ENCODE peak calls at places on chromosomes 2 and 18, in four cellular contexts. One of them, this sample, is unnamed.

GRCh38 chr2:10707831-10708230 is 13.6 kb upstream of the ATP6V1C2 start:
- DNase-seq in fibroblast of lung: no peak
- DNase-seq in hepatocyte: no peak
- DNase-seq in Karpas-422: no peak
- DNase-seq in this sample: no peak

GRCh38 chr2:218323526-218324472 is 31.5 kb upstream of the TMBIM1 start:
- DNase-seq in Karpas-422: no peak
- DNase-seq in hepatocyte: peak
- DNase-seq in fibroblast of lung: peak
- DNase-seq in this sample: no peak

GRCh38 chr2:70526126-70526525 is 27.5 kb downstream of the TGFA start:
- DNase-seq in Karpas-422: no peak
- DNase-seq in hepatocyte: no peak
- DNase-seq in fibroblast of lung: no peak
- DNase-seq in this sample: no peak

GRCh38 chr18:10797882-10798281 is 272.1 kb downstream of the NAPG start:
- DNase-seq in fibroblast of lung: no peak
- DNase-seq in hepatocyte: no peak
- DNase-seq in Karpas-422: no peak
- DNase-seq in this sample: no peak

GRCh38 chr2:43877782-43878464 is 39.2 kb downstream of the ABCG8 start:
- DNase-seq in fibroblast of lung: peak
- DNase-seq in Karpas-422: peak
- DNase-seq in hepatocyte: peak
- DNase-seq in this sample: no peak

GRCh38 chr18:23573948-23574431 is 12.3 kb downstream of the NPC1 start:
- DNase-seq in fibroblast of lung: peak
- DNase-seq in Karpas-422: no peak
- DNase-seq in hepatocyte: peak
- DNase-seq in this sample: no peak

GRCh38 chr2:200306969-200307811 is 697 bp downstream of the SPATS2L start:
- DNase-seq in fibroblast of lung: peak
- DNase-seq in Karpas-422: no peak
- DNase-seq in hepatocyte: peak
- DNase-seq in this sample: no peak

GRCh38 chr2:220991972-220992371 is 580.1 kb downstream of the EPHA4 start:
- DNase-seq in fibroblast of lung: no peak
- DNase-seq in Karpas-422: no peak
- DNase-seq in hepatocyte: no peak
- DNase-seq in this sample: no peak

GRCh38 chr2:86673011-86673410 is 47.1 kb upstream of the RMND5A start:
- DNase-seq in Karpas-422: no peak
- DNase-seq in hepatocyte: no peak
- DNase-seq in fibroblast of lung: no peak
- DNase-seq in this sample: no peak

GRCh38 chr2:213429516-213429915 is 145.3 kb downstream of the SPAG16 start:
- DNase-seq in fibroblast of lung: no peak
- DNase-seq in hepatocyte: no peak
- DNase-seq in Karpas-422: no peak
- DNase-seq in this sample: peak

GRCh38 chr2:218985325-218986091 is 524 bp upstream of the FEV start:
- DNase-seq in fibroblast of lung: no peak
- DNase-seq in Karpas-422: no peak
- DNase-seq in hepatocyte: no peak
- DNase-seq in this sample: no peak

GRCh38 chr18:35971661-35972196 is 750 bp upstream of the RMP24 start:
- DNase-seq in fibroblast of lung: no peak
- DNase-seq in hepatocyte: peak
- DNase-seq in Karpas-422: no peak
- DNase-seq in this sample: no peak

GRCh38 chr2:105600602-105600948 is 144.1 kb upstream of the NCK2 start:
- DNase-seq in fibroblast of lung: no peak
- DNase-seq in Karpas-422: no peak
- DNase-seq in hepatocyte: no peak
- DNase-seq in this sample: no peak
- H2AFZ ChIP-seq in fibroblast of lung: no peak
- H2AFZ ChIP-seq in Karpas-422: no peak
- H2AFZ ChIP-seq in hepatocyte: no peak
- H2AFZ ChIP-seq in this sample: no peak

DNA sequence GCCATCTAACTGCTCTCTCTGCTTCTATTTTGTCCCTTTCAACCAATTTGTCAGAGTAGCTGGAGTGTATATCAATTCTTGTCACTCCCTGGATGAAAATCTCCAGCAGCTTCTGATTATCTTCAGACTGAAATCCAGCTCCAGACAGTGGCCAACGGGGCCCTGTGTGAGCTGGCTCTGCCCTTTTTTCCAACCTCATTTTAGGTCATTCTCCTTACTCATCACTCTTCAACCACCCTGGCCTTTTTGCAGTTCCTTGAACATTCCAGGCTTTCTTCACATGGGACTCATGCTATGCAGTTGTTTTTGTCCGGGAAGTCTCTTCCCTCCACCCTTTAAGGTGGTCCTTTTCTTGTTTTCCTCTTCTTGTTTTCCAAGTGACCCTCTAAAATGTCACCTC is 15.4 kb upstream of the FAP start:
- DNase-seq in hepatocyte: no peak
- DNase-seq in Karpas-422: no peak
- DNase-seq in fibroblast of lung: no peak
- DNase-seq in this sample: no peak
- H2AFZ ChIP-seq in hepatocyte: no peak
- H2AFZ ChIP-seq in Karpas-422: no peak
- H2AFZ ChIP-seq in fibroblast of lung: no peak
- H2AFZ ChIP-seq in this sample: no peak

DNA sequence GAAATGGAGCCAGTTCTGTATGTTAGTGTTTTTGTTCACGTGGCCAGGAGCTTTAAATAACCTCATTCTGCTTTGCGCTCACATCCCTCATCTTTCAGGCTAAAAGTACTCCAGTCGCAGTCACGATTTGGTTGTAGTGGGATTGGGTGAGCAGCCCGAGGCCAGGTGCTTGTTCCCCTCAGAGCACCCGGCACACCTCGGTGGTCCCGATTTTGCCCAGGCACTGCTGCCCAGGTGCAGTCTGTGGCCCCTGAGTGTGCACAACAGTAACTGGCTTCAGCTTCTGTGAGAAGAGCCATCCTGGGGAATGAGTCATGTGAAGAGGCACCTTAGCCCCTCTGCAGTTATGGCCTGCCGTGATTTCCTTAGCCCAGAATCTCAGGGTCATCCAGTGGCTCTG is 33.2 kb downstream of the IMPA2 start:
- DNase-seq in Karpas-422: no peak
- DNase-seq in hepatocyte: no peak
- DNase-seq in fibroblast of lung: no peak
- DNase-seq in this sample: no peak
- H2AFZ ChIP-seq in Karpas-422: no peak
- H2AFZ ChIP-seq in hepatocyte: no peak
- H2AFZ ChIP-seq in fibroblast of lung: no peak
- H2AFZ ChIP-seq in this sample: no peak

DNA sequence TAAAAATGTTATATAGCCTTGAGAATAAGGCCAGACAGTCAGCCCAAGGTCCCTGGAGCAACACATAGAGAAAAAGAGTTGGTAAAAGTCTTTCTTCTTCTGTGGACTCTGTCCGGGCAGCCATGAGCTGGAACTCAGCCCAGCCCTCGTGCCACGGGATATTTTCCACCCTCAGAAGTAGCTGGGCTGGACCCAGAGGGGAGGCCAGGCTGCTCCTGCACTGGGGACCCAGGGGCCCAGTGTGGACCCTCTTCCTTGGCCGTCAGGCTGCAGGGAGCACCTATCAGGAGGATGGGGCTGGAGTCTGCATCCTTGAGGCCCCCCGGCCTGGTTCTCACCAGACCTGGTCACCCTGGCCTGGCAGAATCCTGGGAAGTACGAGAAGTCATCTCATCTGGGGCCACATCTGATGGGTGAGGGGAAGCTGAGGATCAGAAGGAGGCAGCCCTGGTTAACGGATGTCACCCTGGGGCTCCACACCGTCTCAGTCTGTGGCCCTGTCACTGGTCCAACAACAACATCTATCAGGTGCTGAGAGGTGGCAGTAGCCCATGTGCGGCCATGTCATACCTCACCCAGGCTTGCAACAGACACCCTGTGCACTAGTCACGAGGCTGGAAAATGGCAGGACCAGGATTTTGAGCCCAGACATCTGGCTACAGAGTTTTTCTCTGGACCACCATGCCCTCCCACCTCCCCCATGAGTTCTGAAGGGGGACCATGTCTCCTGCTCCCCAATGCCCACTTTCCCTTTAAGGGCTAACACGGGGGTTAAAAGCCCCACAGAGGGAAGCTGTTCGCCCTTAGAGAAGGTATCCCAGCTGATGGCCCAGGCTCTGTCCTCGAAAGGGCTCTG is 33.0 kb downstream of the SDC1 start:
- DNase-seq in fibroblast of lung: no peak
- DNase-seq in hepatocyte: no peak
- DNase-seq in Karpas-422: no peak
- DNase-seq in this sample: no peak
- H2AFZ ChIP-seq in fibroblast of lung: no peak
- H2AFZ ChIP-seq in hepatocyte: no peak
- H2AFZ ChIP-seq in Karpas-422: no peak
- H2AFZ ChIP-seq in this sample: no peak

GRCh38 chr2:101533611-101534601 is 59.0 kb upstream of the RFX8 start:
- DNase-seq in Karpas-422: no peak
- DNase-seq in fibroblast of lung: no peak
- DNase-seq in hepatocyte: no peak
- DNase-seq in this sample: no peak
- H2AFZ ChIP-seq in Karpas-422: no peak
- H2AFZ ChIP-seq in fibroblast of lung: peak
- H2AFZ ChIP-seq in hepatocyte: no peak
- H2AFZ ChIP-seq in this sample: no peak

GRCh38 chr18:67730884-67731283 is 214.4 kb upstream of the DSEL start:
- DNase-seq in Karpas-422: no peak
- DNase-seq in fibroblast of lung: peak
- DNase-seq in hepatocyte: no peak
- DNase-seq in this sample: peak

GRCh38 chr18:67731853-67732252 is 215.3 kb upstream of the DSEL start:
- DNase-seq in fibroblast of lung: peak
- DNase-seq in Karpas-422: no peak
- DNase-seq in hepatocyte: no peak
- DNase-seq in this sample: no peak

GRCh38 chr18:67733094-67733493 is 216.6 kb upstream of the DSEL start:
- DNase-seq in fibroblast of lung: peak
- DNase-seq in Karpas-422: no peak
- DNase-seq in hepatocyte: no peak
- DNase-seq in this sample: peak

DNA sequence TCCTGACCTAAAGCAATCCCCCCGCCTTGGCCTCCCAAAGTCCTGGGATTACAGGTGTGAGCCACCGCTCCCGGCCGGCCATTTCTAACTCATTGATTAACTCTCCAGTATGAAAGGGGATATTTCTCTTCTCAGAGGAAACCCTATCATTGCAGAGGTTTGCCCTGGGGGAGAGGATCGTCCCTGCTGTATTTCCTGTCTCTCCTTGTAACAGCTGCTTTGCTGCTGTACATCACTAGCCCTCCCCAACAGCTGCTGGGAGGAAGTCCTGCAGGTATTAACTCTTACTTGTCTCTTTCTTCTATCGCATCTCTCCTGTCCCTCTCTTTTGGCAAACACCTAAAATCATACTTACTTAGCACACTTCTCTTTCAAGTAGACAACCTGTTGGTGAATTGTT is 219.0 kb upstream of the DSEL start:
- DNase-seq in hepatocyte: no peak
- DNase-seq in fibroblast of lung: no peak
- DNase-seq in Karpas-422: no peak
- DNase-seq in this sample: no peak
- H2AFZ ChIP-seq in hepatocyte: no peak
- H2AFZ ChIP-seq in fibroblast of lung: no peak
- H2AFZ ChIP-seq in Karpas-422: no peak
- H2AFZ ChIP-seq in this sample: peak

DNA sequence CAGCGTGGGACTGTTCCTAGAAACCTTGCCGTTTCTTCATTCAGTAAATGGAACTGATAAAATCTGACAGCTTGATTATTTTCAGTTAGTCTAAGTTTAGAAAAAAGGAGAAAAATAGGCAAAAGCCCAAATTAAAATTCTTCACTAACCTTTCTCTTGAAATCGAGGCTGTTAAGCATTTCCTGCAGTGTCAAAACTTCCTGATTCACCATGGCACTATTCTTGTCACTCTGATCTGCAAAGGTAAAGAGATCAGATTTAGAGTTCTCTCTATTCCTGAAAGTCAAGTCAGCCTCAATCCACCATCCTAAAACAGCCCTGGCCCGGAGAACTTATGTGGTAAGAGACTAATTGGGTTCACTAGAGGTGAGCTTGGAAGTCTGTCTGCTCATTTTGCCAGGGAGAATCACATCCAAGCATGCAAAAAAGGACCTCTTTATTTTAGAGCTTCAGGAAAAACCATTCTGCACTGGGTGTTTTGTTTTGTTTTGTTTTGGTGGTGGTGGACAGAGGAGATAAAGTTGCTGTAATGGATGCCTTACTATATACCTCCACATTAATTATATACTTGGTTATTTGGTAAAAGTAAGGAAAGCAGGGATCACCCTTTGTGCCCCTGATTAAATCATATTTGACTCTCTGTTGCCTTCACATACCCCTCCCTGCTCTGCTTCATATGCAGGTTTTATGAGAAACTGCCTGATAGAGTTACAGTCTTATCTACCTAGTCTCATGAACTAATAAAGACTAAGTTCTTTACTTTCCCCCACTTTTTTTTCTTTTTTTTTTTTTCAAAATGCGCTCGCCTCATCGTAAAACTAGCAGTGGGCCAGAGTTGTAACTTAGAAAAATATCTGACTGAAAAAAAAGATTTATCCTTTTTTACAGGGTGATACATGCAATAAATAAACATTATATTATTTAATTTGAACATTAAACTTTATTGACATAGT is 52.6 kb upstream of the STAT1 start:
- DNase-seq in Karpas-422: no peak
- DNase-seq in fibroblast of lung: no peak
- DNase-seq in hepatocyte: no peak
- DNase-seq in this sample: no peak
- H2AFZ ChIP-seq in Karpas-422: no peak
- H2AFZ ChIP-seq in fibroblast of lung: no peak
- H2AFZ ChIP-seq in hepatocyte: no peak
- H2AFZ ChIP-seq in this sample: no peak

DNA sequence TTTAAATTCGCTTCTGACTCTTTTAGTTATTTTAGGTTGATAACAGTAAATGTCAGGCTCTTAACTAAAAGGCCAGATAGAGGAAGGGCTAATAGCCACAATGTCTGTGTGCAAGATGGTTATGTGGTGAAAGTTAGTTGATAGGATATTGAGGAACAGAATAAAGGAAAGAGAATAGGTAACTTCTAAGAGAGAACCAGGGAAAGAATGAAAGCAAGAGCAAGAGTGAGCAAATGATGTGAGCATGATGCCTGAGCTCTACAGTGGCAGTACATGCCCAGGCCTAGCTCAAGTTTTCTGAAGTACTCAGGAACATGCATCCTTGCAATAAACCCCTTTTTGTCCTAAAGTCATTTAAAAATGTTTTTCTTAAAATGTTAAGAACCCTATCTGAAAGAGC is 12.5 kb upstream of the TFPI start:
- DNase-seq in fibroblast of lung: no peak
- DNase-seq in hepatocyte: no peak
- DNase-seq in Karpas-422: no peak
- DNase-seq in this sample: no peak
- H2AFZ ChIP-seq in fibroblast of lung: no peak
- H2AFZ ChIP-seq in hepatocyte: no peak
- H2AFZ ChIP-seq in Karpas-422: no peak
- H2AFZ ChIP-seq in this sample: peak